ENCODE peak calls at places on chromosomes 1 and 21, in seven cellular contexts. O is iPS DF 6.9; H is foreskin fibroblast; K is transverse colon; S is CD4-positive, alpha-beta memory T cell; I is lower lobe of right lung; Y is AG04449. R is an unnamed sample.
A peak's percentile ranks its signal among the peaks of the same experiment; 100 is the strongest.

GRCh38 chr1:65104854-65105540 is 43.0 kb upstream of the AK4 start:
- DNase-seq in H (no peak), S (no peak), Y (no peak), O (no peak), K (no peak), I (no peak), R (no peak)

GRCh38 chr1:172609528-172609927 is 49.4 kb upstream of the FASLG start:
- DNase-seq in S (peak; percentile 39), I (no peak), Y (no peak), K (no peak), O (no peak), H (no peak), R (no peak)

GRCh38 chr1:8739377-8739776 is 78.1 kb downstream of the RERE start:
- DNase-seq in O (no peak), I (no peak), K (no peak), H (no peak), S (no peak), Y (no peak), R (no peak)

GRCh38 chr21:41845310-41846032 is 33.7 kb downstream of the PRDM15 start:
- DNase-seq in S (no peak), I (no peak), K (no peak), Y (no peak), O (no peak), H (no peak), R (peak; percentile 24)

GRCh38 chr1:197200468-197200899 is 54.0 kb upstream of the ASPM start:
- DNase-seq in H (peak; percentile 12), Y (no peak), O (no peak), S (peak; percentile 46), I (no peak), K (no peak), R (peak; percentile 12)

GRCh38 chr1:177448652-177449351 is 278.0 kb downstream of the BRINP2 start:
- DNase-seq in I (no peak), Y (no peak), K (no peak), H (peak; percentile 9), S (no peak), O (no peak), R (no peak)

GRCh38 chr1:47875831-47876586 is 121.2 kb downstream of the TRABD2B start:
- DNase-seq in O (no peak), S (no peak), H (no peak), Y (no peak), I (no peak), K (no peak), R (peak; percentile 55)

GRCh38 chr1:150895618-150896017 is 8.7 kb downstream of the CTXND2 start:
- DNase-seq in K (no peak), O (no peak), H (no peak), I (no peak), Y (no peak), S (no peak), R (peak; percentile 73)

DNA sequence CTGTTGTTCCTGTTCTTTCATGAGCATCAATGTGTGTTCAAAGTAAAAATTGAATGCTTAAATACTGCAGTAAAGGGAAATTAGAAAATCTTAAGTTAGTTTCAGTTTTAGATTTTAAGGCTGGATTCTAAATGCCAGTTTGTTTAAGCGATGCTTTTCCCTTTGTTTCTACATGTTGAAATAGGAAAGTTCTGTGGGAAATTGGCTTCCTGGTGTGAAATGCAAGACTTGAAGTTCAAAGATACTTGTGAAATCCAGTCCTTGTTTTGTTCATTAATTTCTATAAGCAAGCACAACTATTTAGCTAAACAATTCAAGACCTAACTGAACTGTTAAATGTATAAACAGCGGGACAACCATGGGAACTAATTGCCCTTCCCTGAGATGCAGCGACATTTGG is 149.1 kb downstream of the LYPLAL1 start:
- DNase-seq in Y (no peak), S (no peak), O (no peak), H (no peak), K (no peak), I (no peak), R (no peak)
- H3K4me3 ChIP-seq in Y (no peak overlapping the region), S (no peak overlapping the region), O (no peak overlapping the region), H (no peak overlapping the region), K (no peak overlapping the region), I (no peak overlapping the region), R (no peak overlapping the region)

GRCh38 chr1:145991799-145992412 is 4.5 kb downstream of the TXNIP start:
- DNase-seq in Y (no peak), K (no peak), I (no peak), H (peak; percentile 39), O (no peak), S (peak; percentile 29), R (no peak)
- H3K4me3 ChIP-seq in Y (no peak overlapping the region), K (peak overlapping the region; percentile 70), I (peak overlapping the region; percentile 75), H (no peak overlapping the region), O (no peak overlapping the region), S (no peak overlapping the region), R (no peak overlapping the region)

DNA sequence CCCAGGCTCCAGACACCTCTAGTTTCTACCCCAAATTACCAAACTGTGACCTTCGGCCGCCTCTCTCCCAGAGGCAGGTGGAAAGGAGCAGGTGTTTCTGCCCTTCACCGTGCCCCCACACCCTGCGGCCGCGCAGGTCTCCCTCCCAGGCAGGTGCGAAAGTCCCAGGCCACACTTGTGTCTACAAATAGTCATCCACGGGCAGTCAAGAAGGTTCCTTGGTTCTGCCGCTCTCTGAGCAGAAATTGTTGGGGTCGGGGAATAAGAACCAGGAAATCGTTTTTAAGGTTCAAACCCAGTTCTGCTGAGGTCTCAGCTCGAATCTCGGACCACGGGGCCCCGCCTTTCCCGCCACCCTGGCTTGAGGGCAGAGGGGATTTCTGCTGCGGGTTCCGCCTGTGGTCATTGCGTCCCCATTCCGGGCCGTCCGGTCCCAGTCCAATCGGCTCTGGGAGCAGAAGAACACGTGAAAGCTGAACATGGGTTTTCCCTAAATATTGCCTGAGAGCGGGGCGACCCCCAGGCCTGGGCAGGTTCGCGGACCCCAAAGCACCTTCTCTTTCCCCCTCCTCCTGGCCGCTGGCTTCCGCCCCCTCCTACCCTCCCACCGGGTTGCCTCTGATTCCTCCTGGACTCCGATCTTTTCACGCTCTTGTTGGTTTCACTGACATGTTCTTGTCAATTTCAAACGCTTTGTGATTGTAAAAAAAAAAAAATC is 1.2 kb upstream of the ATF3 start:
- DNase-seq in S (peak; percentile 26), K (peak; percentile 55), Y (no peak), H (no peak), O (no peak), I (peak; percentile 57), R (no peak)
- H3K4me3 ChIP-seq in S (peak overlapping the region; percentile 68), K (peak overlapping the region; percentile 61), Y (peak overlapping the region; percentile 82), H (peak overlapping the region; percentile 47), O (peak overlapping the region; percentile 62), I (peak overlapping the region; percentile 71), R (peak overlapping the region; percentile 82)

GRCh38 chr1:33082575-33083112 is 1.7 kb downstream of the AZIN2 start:
- DNase-seq in S (no peak), K (no peak), O (no peak), H (peak; percentile 33), Y (no peak), I (no peak), R (no peak)
- H3K4me3 ChIP-seq in S (no peak overlapping the region), K (no peak overlapping the region), O (no peak overlapping the region), H (peak overlapping the region; percentile 77), Y (peak overlapping the region; percentile 79), I (no peak overlapping the region), R (no peak overlapping the region)

GRCh38 chr1:226732856-226733291 is 6.2 kb downstream of the ITPKB start:
- DNase-seq in I (no peak), Y (no peak), H (no peak), K (no peak), O (no peak), S (no peak), R (no peak)
- H3K4me3 ChIP-seq in I (peak overlapping the region; percentile 98), Y (no peak overlapping the region), H (no peak overlapping the region), K (no peak overlapping the region), O (no peak overlapping the region), S (peak overlapping the region; percentile 95), R (no peak overlapping the region)

DNA sequence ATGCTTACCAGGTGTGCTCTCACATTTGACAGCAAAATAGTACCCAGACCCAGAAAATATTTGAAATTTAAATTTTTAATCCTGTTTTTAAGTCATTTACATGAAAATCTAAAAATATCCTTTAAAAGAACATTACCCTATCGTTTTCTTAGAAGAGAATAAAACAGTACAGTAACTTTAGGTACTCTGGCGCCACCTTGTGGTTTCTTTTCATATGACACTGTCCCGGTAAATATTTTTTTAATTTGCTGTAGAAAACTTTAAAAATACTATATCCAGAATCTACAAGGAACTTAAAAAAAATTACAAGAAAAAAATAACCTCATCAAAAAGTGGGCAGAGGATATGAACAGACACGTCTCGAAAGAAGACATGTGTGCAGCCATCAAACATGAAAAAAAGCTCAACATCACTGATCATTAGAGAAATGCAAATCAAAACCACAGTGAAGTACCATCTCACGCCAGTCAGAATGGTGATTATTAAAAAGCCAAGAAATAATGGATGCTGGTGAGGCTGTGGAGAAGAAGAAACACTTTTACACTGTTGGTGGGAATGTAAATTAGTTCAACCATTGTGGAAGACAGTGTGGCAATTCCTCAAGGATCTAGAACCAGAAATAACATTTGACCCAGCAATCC is 129.2 kb downstream of the RGS21 start:
- DNase-seq in S (peak; percentile 44), I (no peak), Y (no peak), K (peak; percentile 38), O (no peak), H (peak; percentile 19), R (peak; percentile 8)
- H3K4me3 ChIP-seq in S (no peak overlapping the region), I (peak overlapping the region; percentile 24), Y (no peak overlapping the region), K (no peak overlapping the region), O (no peak overlapping the region), H (no peak overlapping the region), R (no peak overlapping the region)

DNA sequence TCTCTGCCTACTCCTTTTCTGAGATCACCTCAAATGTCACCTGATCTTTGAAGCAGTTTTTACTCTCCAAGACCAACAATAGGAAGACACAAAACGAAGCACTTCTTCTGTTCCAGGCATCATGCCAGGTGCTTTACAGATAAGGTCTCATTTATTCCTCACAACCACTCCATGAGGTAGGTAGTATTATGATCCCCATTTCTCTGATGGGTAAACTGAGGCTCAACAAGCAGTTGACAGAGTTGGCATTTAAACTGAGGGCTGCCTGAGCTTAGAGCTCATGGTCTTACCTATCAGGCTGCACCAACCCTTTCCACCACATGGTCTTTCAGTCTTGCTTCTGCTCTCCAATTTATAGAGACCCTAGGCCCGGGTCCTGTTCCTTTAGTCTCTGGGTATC is 147.2 kb upstream of the JUN start:
- DNase-seq in K (no peak), H (no peak), S (no peak), Y (no peak), O (no peak), I (no peak), R (no peak)
- H3K4me3 ChIP-seq in K (no peak overlapping the region), H (no peak overlapping the region), S (no peak overlapping the region), Y (no peak overlapping the region), O (no peak overlapping the region), I (no peak overlapping the region), R (no peak overlapping the region)

DNA sequence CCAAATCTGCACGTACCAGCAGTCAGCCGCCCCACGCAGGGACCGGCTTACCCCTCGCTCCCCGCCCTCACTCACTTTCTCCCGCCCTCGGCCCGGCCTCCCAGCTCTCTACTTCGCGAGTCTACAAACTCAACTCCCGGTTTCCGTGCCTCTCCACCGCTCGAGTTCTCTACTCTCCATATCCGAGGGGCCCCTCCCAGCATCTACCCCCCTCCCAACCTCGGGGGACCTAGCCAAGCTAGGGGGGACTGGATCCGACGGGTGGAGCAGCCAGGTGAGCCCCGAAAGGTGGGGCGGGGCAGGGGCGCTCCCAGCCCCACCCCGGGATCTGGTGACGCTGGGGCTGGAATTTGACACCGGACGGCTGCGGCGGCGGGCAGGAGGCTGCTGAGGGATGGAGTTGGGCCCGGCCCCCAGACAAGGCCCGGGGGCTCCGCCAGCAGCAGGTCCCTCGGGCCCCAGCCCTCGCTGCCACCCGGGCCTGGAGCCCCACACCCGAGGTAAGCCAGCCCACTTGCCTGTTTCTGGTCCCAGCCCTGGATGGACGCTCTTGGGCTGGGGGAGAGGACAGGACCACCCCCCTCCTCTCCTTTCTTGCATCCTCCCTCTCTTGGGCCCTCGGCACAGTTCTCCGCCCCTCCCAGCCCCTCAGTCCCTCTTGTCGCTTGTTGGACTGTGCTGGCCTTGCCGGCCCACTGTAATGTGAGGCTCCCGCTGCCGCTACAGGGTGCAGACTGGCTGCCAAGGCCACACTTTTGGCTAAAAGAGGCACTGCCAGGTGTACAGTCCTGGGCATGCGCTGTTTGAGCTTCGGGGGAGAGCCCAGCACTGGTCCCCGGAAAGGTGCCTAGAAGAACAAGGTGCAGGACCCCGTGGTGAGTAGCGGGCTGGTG is at the start of gene ARTN:
- DNase-seq in O (no peak), Y (no peak), I (no peak), H (no peak), S (no peak), K (peak; percentile 63), R (no peak)
- H3K4me3 ChIP-seq in O (peak within 1 kb of the TSS; percentile 57), Y (peak within 1 kb of the TSS; percentile 47), I (peak within 1 kb of the TSS; percentile 51), H (peak within 1 kb of the TSS; percentile 44), S (no peak within 1 kb of the TSS), K (peak within 1 kb of the TSS; percentile 24), R (no peak within 1 kb of the TSS)